ENCODE peak calls at places on chromosome 2, in six cellular contexts. Z is cardiac muscle cell; J is stomach; P is activated T-helper 1 cell treated with Interleukin-2 at 50 U/mL for 16 hours; T is mucosa of descending colon; N is CD8-positive, alpha-beta T cell. Y is an unnamed sample.

GRCh38 chr2:200363279-200363678 is 56.8 kb downstream of the SPATS2L start:
- DNase-seq in Z (no peak), J (no peak), P (no peak), T (no peak), N (no peak), Y (no peak)

GRCh38 chr2:239269173-239269865 is 131.5 kb downstream of the HDAC4 start:
- DNase-seq in Z (no peak), J (peak; percentile 57), P (no peak), T (peak; percentile 56), N (no peak), Y (no peak)

GRCh38 chr2:217256261-217256660 is 396.4 kb upstream of the TNP1 start:
- DNase-seq in Z (no peak), J (no peak), P (no peak), T (no peak), N (no peak), Y (no peak)

GRCh38 chr2:150587547-150588209 is 100.2 kb upstream of the RND3 start:
- DNase-seq in Z (peak; percentile 58), J (no peak), P (no peak), T (no peak), N (no peak), Y (no peak)

GRCh38 chr2:27407798-27408491 is 1.4 kb downstream of the PPM1G start:
- DNase-seq in Z (peak; percentile 65), J (no peak), P (no peak), T (no peak), N (no peak), Y (no peak)

GRCh38 chr2:65316072-65316471 is 88.4 kb downstream of the ACTR2 start:
- DNase-seq in Z (peak; percentile 72), J (peak; percentile 84), P (no peak), T (no peak), N (no peak), Y (no peak)

GRCh38 chr2:8677646-8678592 is 3.9 kb upstream of the ID2 start:
- DNase-seq in Z (peak; percentile 71), J (peak; percentile 43), P (no peak), T (peak; percentile 70), N (no peak), Y (no peak)

GRCh38 chr2:135582383-135582782 is 51.1 kb downstream of the R3HDM1 start:
- DNase-seq in Z (no peak), J (no peak), P (no peak), T (no peak), N (no peak), Y (no peak)

GRCh38 chr2:8028436-8028835 is 653.4 kb upstream of the ID2 start:
- DNase-seq in Z (no peak), J (no peak), P (no peak), T (no peak), N (no peak), Y (no peak)

GRCh38 chr2:38066415-38066814 is 9.5 kb downstream of the CYP1B1 start:
- DNase-seq in Z (no peak), J (no peak), P (no peak), T (no peak), N (no peak), Y (no peak)

Y was measured in T-helper 22 cell.